ENCODE peak calls at places on chromosomes 5 and 9, in eight cellular contexts. One of them, this sample, is unnamed.
A peak's percentile ranks its signal among the peaks of the same experiment; 100 is the strongest.

GRCh38 chr5:180438785-180439780 is 55.1 kb upstream of the CNOT6 start:
- DNase-seq in trophoblast cell: peak; percentile 31
- DNase-seq in Calu3: no peak
- DNase-seq in NAMALWA: no peak
- DNase-seq in neural progenitor cell: no peak
- DNase-seq in fibroblast of mammary gland: no peak
- DNase-seq in GM10248: no peak
- DNase-seq in MV-4-11: no peak
- DNase-seq in this sample: no peak

GRCh38 chr9:35733109-35733541 is 659 bp downstream of the CREB3 start:
- DNase-seq in fibroblast of mammary gland: peak; percentile 60
- DNase-seq in GM10248: peak; percentile 56
- DNase-seq in trophoblast cell: peak; percentile 35
- DNase-seq in neural progenitor cell: peak; percentile 77
- DNase-seq in MV-4-11: peak; percentile 36
- DNase-seq in NAMALWA: peak; percentile 74
- DNase-seq in Calu3: peak; percentile 54
- DNase-seq in this sample: peak; percentile 75

GRCh38 chr9:22238809-22239684 is 207.6 kb upstream of the DMRTA1 start:
- DNase-seq in NAMALWA: peak; percentile 63
- DNase-seq in MV-4-11: peak; percentile 56
- DNase-seq in neural progenitor cell: peak; percentile 38
- DNase-seq in trophoblast cell: peak; percentile 57
- DNase-seq in fibroblast of mammary gland: peak; percentile 70
- DNase-seq in Calu3: no peak
- DNase-seq in GM10248: peak; percentile 11
- DNase-seq in this sample: peak; percentile 63

GRCh38 chr5:35777358-35778087 is 79.2 kb upstream of the IL7R start:
- DNase-seq in MV-4-11: peak; percentile 66
- DNase-seq in trophoblast cell: peak; percentile 91
- DNase-seq in neural progenitor cell: peak; percentile 92
- DNase-seq in fibroblast of mammary gland: peak; percentile 91
- DNase-seq in GM10248: peak; percentile 29
- DNase-seq in Calu3: peak; percentile 62
- DNase-seq in NAMALWA: peak; percentile 77
- DNase-seq in this sample: peak; percentile 83

GRCh38 chr5:76271836-76272235 is 131.2 kb upstream of the IQGAP2 start:
- DNase-seq in GM10248: no peak
- DNase-seq in fibroblast of mammary gland: no peak
- DNase-seq in neural progenitor cell: no peak
- DNase-seq in Calu3: no peak
- DNase-seq in MV-4-11: no peak
- DNase-seq in trophoblast cell: peak; percentile 95
- DNase-seq in NAMALWA: no peak
- DNase-seq in this sample: no peak

GRCh38 chr5:55021465-55021864 is 2.6 kb upstream of the GZMK start:
- DNase-seq in trophoblast cell: no peak
- DNase-seq in fibroblast of mammary gland: no peak
- DNase-seq in GM10248: no peak
- DNase-seq in NAMALWA: no peak
- DNase-seq in MV-4-11: no peak
- DNase-seq in Calu3: no peak
- DNase-seq in neural progenitor cell: no peak
- DNase-seq in this sample: no peak

GRCh38 chr5:95162231-95162992 is 122.5 kb downstream of the MCTP1 start:
- DNase-seq in MV-4-11: peak; percentile 82
- DNase-seq in neural progenitor cell: no peak
- DNase-seq in NAMALWA: peak; percentile 37
- DNase-seq in Calu3: no peak
- DNase-seq in fibroblast of mammary gland: no peak
- DNase-seq in GM10248: no peak
- DNase-seq in trophoblast cell: no peak
- DNase-seq in this sample: no peak

GRCh38 chr9:126230692-126231091 is 95.9 kb upstream of the MVB12B start:
- DNase-seq in trophoblast cell: no peak
- DNase-seq in fibroblast of mammary gland: no peak
- DNase-seq in GM10248: no peak
- DNase-seq in MV-4-11: no peak
- DNase-seq in neural progenitor cell: no peak
- DNase-seq in Calu3: no peak
- DNase-seq in NAMALWA: no peak
- DNase-seq in this sample: no peak

GRCh38 chr5:132032156-132032555 is 20.7 kb upstream of the ACSL6 start:
- DNase-seq in GM10248: no peak
- DNase-seq in MV-4-11: no peak
- DNase-seq in Calu3: no peak
- DNase-seq in neural progenitor cell: no peak
- DNase-seq in NAMALWA: no peak
- DNase-seq in fibroblast of mammary gland: no peak
- DNase-seq in trophoblast cell: no peak
- DNase-seq in this sample: no peak

GRCh38 chr9:130140701-130141100 is 31.5 kb upstream of the NCS1 start:
- DNase-seq in MV-4-11: peak; percentile 95
- DNase-seq in neural progenitor cell: no peak
- DNase-seq in fibroblast of mammary gland: no peak
- DNase-seq in Calu3: no peak
- DNase-seq in trophoblast cell: no peak
- DNase-seq in GM10248: no peak
- DNase-seq in NAMALWA: no peak
- DNase-seq in this sample: no peak

GRCh38 chr5:1343931-1344901 is 683 bp downstream of the CLPTM1L start:
- DNase-seq in MV-4-11: no peak
- DNase-seq in GM10248: no peak
- DNase-seq in fibroblast of mammary gland: peak; percentile 13
- DNase-seq in trophoblast cell: no peak
- DNase-seq in Calu3: peak; percentile 11
- DNase-seq in NAMALWA: peak; percentile 48
- DNase-seq in neural progenitor cell: peak; percentile 39
- DNase-seq in this sample: peak; percentile 12